ENCODE peak calls at places on chromosomes 6 and 20, in six cellular contexts. U is COR-L47, H is HT1080, B is SJCRH30, T is dorsolateral prefrontal cortex, G is midbrain. F is an unnamed sample.

GRCh38 chr20:22248052-22248667 is 336.2 kb downstream of the FOXA2 start:
- DNase-seq in G (peak; percentile 17), U (peak; percentile 13), B (peak; percentile 17), H (no peak), T (no peak), F (peak; percentile 16)

GRCh38 chr20:58366866-58367265 is 22.2 kb upstream of the VAPB start:
- DNase-seq in B (no peak), U (no peak), T (no peak), G (no peak), H (no peak), F (no peak)

GRCh38 chr6:100228437-100229424 is 234.7 kb upstream of the MCHR2 start:
- DNase-seq in U (no peak), B (peak; percentile 82), T (peak; percentile 31), G (peak; percentile 22), H (peak; percentile 57), F (peak; percentile 64)

GRCh38 chr6:124054034-124054433 is 250.4 kb downstream of the NKAIN2 start:
- DNase-seq in B (no peak), H (no peak), U (no peak), T (no peak), G (no peak), F (no peak)

GRCh38 chr20:7470912-7471311 is 469.3 kb downstream of the HAO1 start:
- DNase-seq in G (no peak), H (no peak), U (no peak), T (no peak), B (no peak), F (no peak)

GRCh38 chr6:45006893-45007292 is 321.2 kb upstream of the RUNX2 start:
- DNase-seq in B (no peak), U (no peak), G (no peak), H (no peak), T (no peak), F (no peak)

GRCh38 chr20:17381701-17382100 is 149.5 kb downstream of the BFSP1 start:
- DNase-seq in T (no peak), B (no peak), G (no peak), H (no peak), U (no peak), F (no peak)

GRCh38 chr6:33344771-33345697 is 27.5 kb upstream of the ZBTB22 start:
- DNase-seq in G (peak; percentile 30), H (peak; percentile 79), B (peak; percentile 47), T (peak; percentile 15), U (peak; percentile 80), F (peak; percentile 74)

GRCh38 chr6:144897441-144897921 is 612.3 kb downstream of the UTRN start:
- DNase-seq in G (no peak), T (no peak), U (no peak), B (no peak), H (peak; percentile 98), F (no peak)

GRCh38 chr6:169589293-169589692 is 112.5 kb downstream of the WDR27 start:
- DNase-seq in U (no peak), G (no peak), T (no peak), H (peak; percentile 69), B (no peak), F (no peak)